ENCODE peak calls at places on chromosomes 11 and 22, in five cellular contexts. One of them, this sample, is unnamed.

GRCh38 chr22:40588726-40589125 is 47.8 kb downstream of the MRTFA start:
- DNase-seq in CD8-positive, alpha-beta T cell: no peak
- DNase-seq in sigmoid colon: no peak
- DNase-seq in activated B cell treated with CpG ODN at 0.5 μM for 24 hours: no peak
- DNase-seq in AG09319: peak
- DNase-seq in this sample: no peak

GRCh38 chr22:43077121-43077877 is 11.9 kb downstream of the TTLL1 start:
- DNase-seq in sigmoid colon: no peak
- DNase-seq in CD8-positive, alpha-beta T cell: no peak
- DNase-seq in activated B cell treated with CpG ODN at 0.5 μM for 24 hours: no peak
- DNase-seq in AG09319: no peak
- DNase-seq in this sample: no peak

GRCh38 chr11:94828088-94828487 is 59.9 kb downstream of the AMOTL1 start:
- DNase-seq in sigmoid colon: no peak
- DNase-seq in AG09319: no peak
- DNase-seq in activated B cell treated with CpG ODN at 0.5 μM for 24 hours: no peak
- DNase-seq in CD8-positive, alpha-beta T cell: no peak
- DNase-seq in this sample: no peak

GRCh38 chr11:64859542-64860414 is 15.3 kb upstream of the CDC42BPG start:
- DNase-seq in activated B cell treated with CpG ODN at 0.5 μM for 24 hours: no peak
- DNase-seq in CD8-positive, alpha-beta T cell: peak
- DNase-seq in AG09319: no peak
- DNase-seq in sigmoid colon: no peak
- DNase-seq in this sample: no peak

GRCh38 chr11:121426476-121427454 is 25.3 kb upstream of the SORL1 start:
- DNase-seq in sigmoid colon: peak
- DNase-seq in activated B cell treated with CpG ODN at 0.5 μM for 24 hours: peak
- DNase-seq in AG09319: no peak
- DNase-seq in CD8-positive, alpha-beta T cell: peak
- DNase-seq in this sample: peak

GRCh38 chr22:46661221-46661851 is 41.1 kb downstream of the GRAMD4 start:
- DNase-seq in CD8-positive, alpha-beta T cell: peak
- DNase-seq in sigmoid colon: no peak
- DNase-seq in activated B cell treated with CpG ODN at 0.5 μM for 24 hours: no peak
- DNase-seq in AG09319: no peak
- DNase-seq in this sample: no peak

GRCh38 chr11:34176980-34177319 is 71.5 kb downstream of the NAT10 start:
- DNase-seq in AG09319: no peak
- DNase-seq in sigmoid colon: no peak
- DNase-seq in CD8-positive, alpha-beta T cell: no peak
- DNase-seq in activated B cell treated with CpG ODN at 0.5 μM for 24 hours: no peak
- DNase-seq in this sample: no peak

GRCh38 chr11:116221351-116221750 is 551.4 kb downstream of the BUD13 start:
- DNase-seq in AG09319: no peak
- DNase-seq in sigmoid colon: no peak
- DNase-seq in activated B cell treated with CpG ODN at 0.5 μM for 24 hours: no peak
- DNase-seq in CD8-positive, alpha-beta T cell: no peak
- DNase-seq in this sample: no peak

GRCh38 chr11:95375881-95376280 is 144.9 kb upstream of the SESN3 start:
- DNase-seq in sigmoid colon: no peak
- DNase-seq in AG09319: peak
- DNase-seq in activated B cell treated with CpG ODN at 0.5 μM for 24 hours: no peak
- DNase-seq in CD8-positive, alpha-beta T cell: no peak
- DNase-seq in this sample: no peak

GRCh38 chr11:13019313-13019712 is 10.2 kb downstream of the RASSF10 start:
- DNase-seq in AG09319: no peak
- DNase-seq in CD8-positive, alpha-beta T cell: no peak
- DNase-seq in sigmoid colon: no peak
- DNase-seq in activated B cell treated with CpG ODN at 0.5 μM for 24 hours: no peak
- DNase-seq in this sample: no peak

GRCh38 chr11:36405585-36406367 is 104.3 kb downstream of the TRAF6 start:
- DNase-seq in sigmoid colon: no peak
- DNase-seq in AG09319: no peak
- DNase-seq in CD8-positive, alpha-beta T cell: no peak
- DNase-seq in activated B cell treated with CpG ODN at 0.5 μM for 24 hours: no peak
- DNase-seq in this sample: no peak

GRCh38 chr11:89529619-89530018 is 38.4 kb upstream of the NOX4 start:
- DNase-seq in activated B cell treated with CpG ODN at 0.5 μM for 24 hours: no peak
- DNase-seq in sigmoid colon: no peak
- DNase-seq in AG09319: no peak
- DNase-seq in CD8-positive, alpha-beta T cell: no peak
- DNase-seq in this sample: no peak

GRCh38 chr11:3675971-3676370 is 4.8 kb upstream of the CHRNA10 start:
- DNase-seq in sigmoid colon: no peak
- DNase-seq in CD8-positive, alpha-beta T cell: no peak
- DNase-seq in AG09319: no peak
- DNase-seq in activated B cell treated with CpG ODN at 0.5 μM for 24 hours: no peak
- DNase-seq in this sample: no peak

GRCh38 chr22:46897246-46897623 is 134.8 kb downstream of the TBC1D22A start:
- DNase-seq in AG09319: no peak
- DNase-seq in sigmoid colon: no peak
- DNase-seq in CD8-positive, alpha-beta T cell: no peak
- DNase-seq in activated B cell treated with CpG ODN at 0.5 μM for 24 hours: no peak
- DNase-seq in this sample: no peak

GRCh38 chr22:28506207-28506606 is 173.4 kb downstream of the TTC28 start:
- DNase-seq in CD8-positive, alpha-beta T cell: no peak
- DNase-seq in AG09319: no peak
- DNase-seq in sigmoid colon: no peak
- DNase-seq in activated B cell treated with CpG ODN at 0.5 μM for 24 hours: no peak
- DNase-seq in this sample: no peak

GRCh38 chr22:17844150-17844549 is 69.9 kb upstream of the BID start:
- DNase-seq in activated B cell treated with CpG ODN at 0.5 μM for 24 hours: no peak
- DNase-seq in sigmoid colon: no peak
- DNase-seq in AG09319: no peak
- DNase-seq in CD8-positive, alpha-beta T cell: no peak
- DNase-seq in this sample: no peak

GRCh38 chr11:5300246-5300645 is 1.5 kb downstream of the OR51B4 start:
- DNase-seq in CD8-positive, alpha-beta T cell: no peak
- DNase-seq in sigmoid colon: no peak
- DNase-seq in AG09319: no peak
- DNase-seq in activated B cell treated with CpG ODN at 0.5 μM for 24 hours: no peak
- DNase-seq in this sample: no peak

GRCh38 chr11:73186294-73186850 is 31.7 kb upstream of the P2RY2 start:
- DNase-seq in AG09319: no peak
- DNase-seq in sigmoid colon: peak
- DNase-seq in activated B cell treated with CpG ODN at 0.5 μM for 24 hours: no peak
- DNase-seq in CD8-positive, alpha-beta T cell: no peak
- DNase-seq in this sample: no peak

GRCh38 chr22:30857103-30857502 is 111.5 kb downstream of the MORC2 start:
- DNase-seq in activated B cell treated with CpG ODN at 0.5 μM for 24 hours: no peak
- DNase-seq in AG09319: no peak
- DNase-seq in sigmoid colon: no peak
- DNase-seq in CD8-positive, alpha-beta T cell: no peak
- DNase-seq in this sample: no peak

GRCh38 chr11:125128450-125128849 is 17.0 kb upstream of the TMEM218 start:
- DNase-seq in sigmoid colon: no peak
- DNase-seq in AG09319: peak
- DNase-seq in activated B cell treated with CpG ODN at 0.5 μM for 24 hours: no peak
- DNase-seq in CD8-positive, alpha-beta T cell: no peak
- DNase-seq in this sample: no peak

GRCh38 chr11:70503201-70503877 is 105.0 kb downstream of the CTTN start:
- DNase-seq in activated B cell treated with CpG ODN at 0.5 μM for 24 hours: no peak
- DNase-seq in CD8-positive, alpha-beta T cell: no peak
- DNase-seq in AG09319: no peak
- DNase-seq in sigmoid colon: peak
- DNase-seq in this sample: no peak

GRCh38 chr22:27580311-27580897 is 221.2 kb downstream of the MN1 start:
- DNase-seq in activated B cell treated with CpG ODN at 0.5 μM for 24 hours: no peak
- DNase-seq in sigmoid colon: no peak
- DNase-seq in AG09319: no peak
- DNase-seq in CD8-positive, alpha-beta T cell: no peak
- DNase-seq in this sample: no peak

GRCh38 chr22:28053871-28054621 is 135.0 kb upstream of the PITPNB start:
- DNase-seq in activated B cell treated with CpG ODN at 0.5 μM for 24 hours: no peak
- DNase-seq in AG09319: no peak
- DNase-seq in CD8-positive, alpha-beta T cell: no peak
- DNase-seq in sigmoid colon: no peak
- DNase-seq in this sample: no peak

GRCh38 chr22:50059185-50059880 is 1.2 kb upstream of the TTLL8 start:
- DNase-seq in sigmoid colon: no peak
- DNase-seq in activated B cell treated with CpG ODN at 0.5 μM for 24 hours: no peak
- DNase-seq in AG09319: no peak
- DNase-seq in CD8-positive, alpha-beta T cell: no peak
- DNase-seq in this sample: no peak

GRCh38 chr11:47185305-47186075 is 744 bp downstream of the PACSIN3 start:
- DNase-seq in AG09319: no peak
- DNase-seq in activated B cell treated with CpG ODN at 0.5 μM for 24 hours: no peak
- DNase-seq in sigmoid colon: peak
- DNase-seq in CD8-positive, alpha-beta T cell: no peak
- DNase-seq in this sample: no peak

GRCh38 chr22:37162221-37163095 is 12.7 kb upstream of the IL2RB start:
- DNase-seq in activated B cell treated with CpG ODN at 0.5 μM for 24 hours: peak
- DNase-seq in CD8-positive, alpha-beta T cell: peak
- DNase-seq in sigmoid colon: no peak
- DNase-seq in AG09319: no peak
- DNase-seq in this sample: peak

GRCh38 chr11:82004537-82005213 is 729.0 kb downstream of the FAM181B start:
- DNase-seq in CD8-positive, alpha-beta T cell: no peak
- DNase-seq in AG09319: no peak
- DNase-seq in activated B cell treated with CpG ODN at 0.5 μM for 24 hours: no peak
- DNase-seq in sigmoid colon: no peak
- DNase-seq in this sample: no peak

GRCh38 chr11:12052676-12053605 is 44.5 kb upstream of the DKK3 start:
- DNase-seq in sigmoid colon: peak
- DNase-seq in activated B cell treated with CpG ODN at 0.5 μM for 24 hours: no peak
- DNase-seq in CD8-positive, alpha-beta T cell: no peak
- DNase-seq in AG09319: no peak
- DNase-seq in this sample: no peak

DNA sequence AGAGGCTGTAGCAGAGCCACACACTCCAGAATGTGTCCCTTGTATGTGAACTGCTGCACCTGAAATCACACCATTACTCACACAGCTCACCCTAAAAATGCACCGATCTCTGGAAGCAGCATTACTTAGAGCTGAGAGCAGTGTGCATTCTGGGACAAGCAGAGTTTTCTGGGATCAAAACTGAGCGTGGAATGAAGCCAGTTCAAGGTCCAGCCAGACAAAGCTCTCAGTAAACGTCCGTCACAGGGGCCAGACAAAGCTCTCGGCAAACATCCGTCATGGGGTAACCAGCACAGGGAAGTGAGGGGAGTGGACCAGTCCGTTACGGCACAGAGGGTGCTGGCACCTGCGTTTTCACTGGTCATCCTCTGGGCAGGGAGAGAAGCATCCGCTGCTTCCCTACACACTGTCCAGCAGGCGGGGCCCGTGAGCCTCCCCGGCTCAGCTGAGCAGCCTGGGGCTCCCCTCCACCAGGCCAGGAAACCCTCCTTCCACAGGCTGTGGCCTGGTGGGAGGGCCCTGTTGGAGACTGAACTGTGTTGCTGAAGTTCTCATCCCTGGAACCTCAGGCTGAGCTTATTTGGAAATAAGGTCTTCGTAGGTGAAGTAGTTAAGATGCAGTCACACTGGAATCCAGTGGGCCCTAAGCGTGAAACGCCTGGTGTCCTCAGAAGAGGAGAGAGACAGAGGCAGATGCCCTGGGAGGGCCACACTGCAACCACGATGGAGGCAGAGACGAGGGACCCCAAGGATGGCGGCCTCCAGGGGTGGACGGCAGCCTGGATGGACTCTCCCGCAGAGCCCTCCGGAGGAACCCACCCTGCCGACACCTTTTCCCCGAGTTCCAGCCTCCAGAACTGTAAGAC is 883.9 kb downstream of the BRD1 start:
- DNase-seq in AG09319: no peak
- DNase-seq in CD8-positive, alpha-beta T cell: no peak
- DNase-seq in activated B cell treated with CpG ODN at 0.5 μM for 24 hours: no peak
- DNase-seq in sigmoid colon: peak
- DNase-seq in this sample: peak
- TF ChIP-seq CTCF in AG09319: no peak
- TF ChIP-seq CTCF in CD8-positive, alpha-beta T cell: no peak
- TF ChIP-seq CTCF in activated B cell treated with CpG ODN at 0.5 μM for 24 hours: no peak
- TF ChIP-seq CTCF in sigmoid colon: no peak
- TF ChIP-seq CTCF in this sample: no peak

DNA sequence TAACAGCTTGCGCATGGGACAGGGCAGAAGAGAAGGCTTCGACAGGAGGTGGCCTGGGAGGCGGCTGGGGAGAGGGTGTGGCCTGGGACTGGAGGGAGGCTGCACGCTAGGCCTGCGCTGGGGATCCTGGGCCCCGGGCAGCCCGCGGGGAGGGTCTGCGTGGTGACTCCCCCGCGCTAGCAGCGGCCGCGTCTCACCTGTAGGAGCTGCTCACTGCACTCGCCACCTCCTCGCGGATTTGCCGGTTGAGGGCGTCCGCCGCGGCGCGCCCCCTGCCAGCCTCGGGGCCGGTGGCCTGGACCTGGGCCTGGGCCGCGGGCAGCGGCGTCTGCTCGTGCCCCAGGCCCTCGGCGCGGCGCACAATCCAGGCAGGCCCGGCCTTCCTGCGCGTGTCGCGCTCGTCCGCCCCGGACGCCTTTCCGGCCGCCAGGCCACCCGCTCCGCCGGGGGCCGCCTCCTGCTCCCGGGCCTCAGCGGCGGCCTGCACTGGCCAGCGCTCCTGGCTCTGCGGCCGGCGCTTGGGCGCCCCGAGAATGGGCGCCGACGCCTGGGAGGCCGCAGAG is 1.5 kb downstream of the MAP6 start:
- DNase-seq in sigmoid colon: no peak
- DNase-seq in activated B cell treated with CpG ODN at 0.5 μM for 24 hours: peak
- DNase-seq in CD8-positive, alpha-beta T cell: no peak
- DNase-seq in AG09319: no peak
- DNase-seq in this sample: no peak
- TF ChIP-seq CTCF in sigmoid colon: no peak
- TF ChIP-seq CTCF in activated B cell treated with CpG ODN at 0.5 μM for 24 hours: no peak
- TF ChIP-seq CTCF in CD8-positive, alpha-beta T cell: no peak
- TF ChIP-seq CTCF in AG09319: no peak
- TF ChIP-seq CTCF in this sample: no peak

GRCh38 chr22:19038728-19039447 is 83.3 kb downstream of the DGCR2 start:
- DNase-seq in CD8-positive, alpha-beta T cell: no peak
- DNase-seq in sigmoid colon: peak
- DNase-seq in AG09319: no peak
- DNase-seq in activated B cell treated with CpG ODN at 0.5 μM for 24 hours: no peak
- DNase-seq in this sample: no peak
- TF ChIP-seq CTCF in CD8-positive, alpha-beta T cell: no peak
- TF ChIP-seq CTCF in sigmoid colon: no peak
- TF ChIP-seq CTCF in AG09319: no peak
- TF ChIP-seq CTCF in activated B cell treated with CpG ODN at 0.5 μM for 24 hours: no peak
- TF ChIP-seq CTCF in this sample: no peak

GRCh38 chr11:79430280-79430679 is 10.6 kb downstream of the TENM4 start:
- DNase-seq in sigmoid colon: no peak
- DNase-seq in AG09319: no peak
- DNase-seq in activated B cell treated with CpG ODN at 0.5 μM for 24 hours: no peak
- DNase-seq in CD8-positive, alpha-beta T cell: no peak
- DNase-seq in this sample: no peak
- TF ChIP-seq CTCF in sigmoid colon: no peak
- TF ChIP-seq CTCF in AG09319: no peak
- TF ChIP-seq CTCF in activated B cell treated with CpG ODN at 0.5 μM for 24 hours: no peak
- TF ChIP-seq CTCF in CD8-positive, alpha-beta T cell: no peak
- TF ChIP-seq CTCF in this sample: no peak

DNA sequence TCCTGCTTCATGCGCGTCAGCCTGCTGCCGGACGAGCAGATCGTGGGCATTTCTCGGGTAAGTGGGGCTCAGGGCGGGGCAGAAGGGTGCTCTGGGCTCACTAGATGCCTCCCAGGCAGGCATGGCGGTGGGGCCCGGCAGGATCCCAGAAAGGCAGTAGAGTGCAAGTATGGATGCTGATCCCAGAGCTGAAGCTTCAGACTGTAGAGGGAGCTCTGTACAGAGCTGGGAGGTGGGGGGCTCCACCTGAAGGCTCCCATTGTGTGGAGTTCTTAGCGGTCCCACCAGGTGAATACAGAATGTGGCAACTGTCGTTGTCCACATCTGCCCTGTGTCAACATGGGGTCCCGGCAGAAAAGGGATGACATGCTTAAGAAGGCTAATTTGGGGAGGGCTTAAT is 16.5 kb upstream of the RHOD start:
- DNase-seq in AG09319: no peak
- DNase-seq in sigmoid colon: no peak
- DNase-seq in activated B cell treated with CpG ODN at 0.5 μM for 24 hours: no peak
- DNase-seq in CD8-positive, alpha-beta T cell: no peak
- DNase-seq in this sample: no peak
- TF ChIP-seq CTCF in AG09319: no peak
- TF ChIP-seq CTCF in sigmoid colon: no peak
- TF ChIP-seq CTCF in activated B cell treated with CpG ODN at 0.5 μM for 24 hours: no peak
- TF ChIP-seq CTCF in CD8-positive, alpha-beta T cell: no peak
- TF ChIP-seq CTCF in this sample: no peak